ENCODE peak calls at places on chromosomes 16 and 17, in five cellular contexts. G, S, I, T and L are unnamed samples.

GRCh38 chr17:39461911-39462641 is 790 bp downstream of the CDK12 start:
- DNase-seq in G (no peak), S (no peak), I (peak), T (peak), L (peak)

GRCh38 chr16:87543436-87544191 is 50.8 kb upstream of the ZCCHC14 start:
- DNase-seq in G (no peak), S (no peak), I (no peak), T (no peak), L (no peak)

GRCh38 chr17:78351449-78352006 is 8.3 kb downstream of the SOCS3 start:
- DNase-seq in G (no peak), S (peak), I (peak), T (no peak), L (no peak)

GRCh38 chr16:57908409-57908987 is 62.4 kb downstream of the CNGB1 start:
- DNase-seq in G (no peak), S (no peak), I (no peak), T (no peak), L (no peak)

GRCh38 chr17:17990282-17990681 is 17.6 kb downstream of the DRC3 start:
- DNase-seq in G (no peak), S (peak), I (no peak), T (no peak), L (no peak)

GRCh38 chr17:79792984-79793923 is 3.6 kb downstream of the CBX8 start:
- DNase-seq in G (no peak), S (peak), I (no peak), T (no peak), L (no peak)

GRCh38 chr16:17555176-17555575 is 84.4 kb upstream of the XYLT1 start:
- DNase-seq in G (no peak), S (no peak), I (no peak), T (no peak), L (no peak)

GRCh38 chr17:82424001-82424862 is 5.8 kb upstream of the OGFOD3 start:
- DNase-seq in G (peak), S (peak), I (no peak), T (peak), L (peak)

GRCh38 chr16:12455287-12455798 is 348.3 kb downstream of the CPPED1 start:
- DNase-seq in G (peak), S (peak), I (peak), T (peak), L (no peak)

GRCh38 chr17:8438441-8438840 is 2.8 kb downstream of the NDEL1 start:
- DNase-seq in G (no peak), S (no peak), I (no peak), T (no peak), L (no peak)

GRCh38 chr16:70433456-70434103 is 5.3 kb downstream of the ST3GAL2 start:
- DNase-seq in G (no peak), S (no peak), I (peak), T (peak), L (no peak)

GRCh38 chr17:39564201-39564828 is 43.4 kb downstream of the NEUROD2 start:
- DNase-seq in G (no peak), S (peak), I (peak), T (no peak), L (no peak)

GRCh38 chr17:29158515-29159275 is 21.5 kb downstream of the MYO18A start:
- DNase-seq in G (no peak), S (peak), I (no peak), T (no peak), L (no peak)

GRCh38 chr17:8068736-8069586 is 18.6 kb downstream of the ALOX12B start:
- DNase-seq in G (no peak), S (no peak), I (no peak), T (no peak), L (no peak)

GRCh38 chr16:84436196-84436595 is 67.9 kb downstream of the ATP2C2 start:
- DNase-seq in G (no peak), S (no peak), I (no peak), T (no peak), L (no peak)

GRCh38 chr16:51834131-51834530 is 683.1 kb upstream of the SALL1 start:
- DNase-seq in G (no peak), S (no peak), I (no peak), T (no peak), L (no peak)

GRCh38 chr17:79668344-79669250 is 57.7 kb upstream of the RBFOX3 start:
- DNase-seq in G (no peak), S (no peak), I (no peak), T (no peak), L (no peak)

GRCh38 chr16:87464691-87465300 is 28.0 kb downstream of the ZCCHC14 start:
- DNase-seq in G (peak), S (peak), I (peak), T (peak), L (no peak)

GRCh38 chr17:20092292-20092867 is 83.2 kb downstream of the SPECC1 start:
- DNase-seq in G (no peak), S (no peak), I (no peak), T (peak), L (no peak)

GRCh38 chr17:64253470-64253869 is 9.6 kb downstream of the TEX2 start:
- DNase-seq in G (no peak), S (no peak), I (no peak), T (no peak), L (no peak)

GRCh38 chr17:69098635-69099034 is 37.9 kb upstream of the ABCA9 start:
- DNase-seq in G (no peak), S (no peak), I (no peak), T (no peak), L (no peak)

GRCh38 chr17:12851901-12852435 is 62.7 kb downstream of the ARHGAP44 start:
- DNase-seq in G (no peak), S (no peak), I (no peak), T (no peak), L (no peak)

GRCh38 chr16:85514601-85515318 is 98.4 kb upstream of the GSE1 start:
- DNase-seq in G (no peak), S (peak), I (peak), T (peak), L (no peak)

GRCh38 chr17:6913608-6914443 is 82.0 kb upstream of the ALOX12 start:
- DNase-seq in G (peak), S (peak), I (peak), T (peak), L (peak)

GRCh38 chr17:36936455-36936934 is 780 bp upstream of the LHX1 start:
- DNase-seq in G (peak), S (no peak), I (peak), T (no peak), L (no peak)

GRCh38 chr16:86919531-86920305 is 341.4 kb downstream of the FOXL1 start:
- DNase-seq in G (no peak), S (no peak), I (no peak), T (no peak), L (no peak)